ENCODE peak calls at places on chromosome 16, in nine cellular contexts. X is colonic mucosa; V is sigmoid colon; R is pancreas; I is mesendoderm; N is hepatocyte; O is adrenal gland; P is CD4-positive, alpha-beta memory T cell; T is right lobe of liver. J is an unnamed sample. For H3K36me3 and H3K27me3, the result is how much of the 10 kb centered on the place peaks cover.

GRCh38 chr16:66689282-66689681 is 7.3 kb downstream of the CMTM4 start:
- DNase-seq in X (no peak), V (no peak), R (no peak), I (no peak), N (no peak), O (no peak), P (no peak), T (no peak), J (no peak)

GRCh38 chr16:30570621-30571443 is 682 bp downstream of the ZNF688 start:
- DNase-seq in X (no peak), V (peak), R (peak), I (peak), N (peak), O (peak), P (no peak), T (no peak), J (no peak)

GRCh38 chr16:8565498-8565897 is 24.8 kb downstream of the TMEM114 start:
- DNase-seq in X (no peak), V (no peak), R (no peak), I (peak), N (no peak), O (no peak), P (no peak), T (no peak), J (no peak)

GRCh38 chr16:31484491-31485171 is 1.7 kb downstream of the SLC5A2 start:
- DNase-seq in X (peak), V (no peak), R (peak), I (peak), N (peak), O (no peak), P (no peak), T (peak), J (no peak)

GRCh38 chr16:48500981-48501380 is 109.0 kb downstream of the N4BP1 start:
- DNase-seq in X (no peak), V (no peak), R (no peak), I (no peak), N (no peak), O (no peak), P (no peak), T (no peak), J (no peak)

GRCh38 chr16:14955546-14956231 is 18.4 kb downstream of the NPIPA1 start:
- DNase-seq in X (peak), V (no peak), R (no peak), I (no peak), N (no peak), O (peak), P (no peak), T (peak), J (peak)

GRCh38 chr16:22029632-22030031 is 21.7 kb downstream of the MOSMO start:
- DNase-seq in X (no peak), V (no peak), R (no peak), I (no peak), N (no peak), O (peak), P (no peak), T (no peak), J (no peak)

GRCh38 chr16:28091706-28092105 is 28.2 kb upstream of the GSG1L start:
- DNase-seq in X (no peak), V (no peak), R (no peak), I (no peak), N (no peak), O (no peak), P (no peak), T (no peak), J (no peak)

GRCh38 chr16:50305441-50306061 is 39.2 kb downstream of the ADCY7 start:
- DNase-seq in X (no peak), V (peak), R (no peak), I (no peak), N (no peak), O (peak), P (no peak), T (no peak), J (no peak)

GRCh38 chr16:9107025-9107970 is 15.9 kb downstream of the HAPSTR1 start:
- DNase-seq in X (no peak), V (no peak), R (no peak), I (no peak), N (no peak), O (no peak), P (no peak), T (no peak), J (no peak)

GRCh38 chr16:84486551-84487235 is 17.8 kb downstream of the MEAK7 start:
- DNase-seq in X (peak), V (no peak), R (no peak), I (no peak), N (no peak), O (no peak), P (no peak), T (no peak), J (no peak)

GRCh38 chr16:82917886-82918595 is 291.3 kb downstream of the CDH13 start:
- DNase-seq in X (no peak), V (no peak), R (no peak), I (no peak), N (no peak), O (no peak), P (no peak), T (no peak), J (no peak)

GRCh38 chr16:81165411-81166097 is 69.4 kb upstream of the GCSH start:
- DNase-seq in X (no peak), V (no peak), R (no peak), I (no peak), N (no peak), O (no peak), P (no peak), T (no peak), J (no peak)

GRCh38 chr16:50265260-50265659 is 1.1 kb upstream of the ADCY7 start:
- DNase-seq in X (peak), V (peak), R (no peak), I (peak), N (peak), O (no peak), P (peak), T (peak), J (no peak)

DNA sequence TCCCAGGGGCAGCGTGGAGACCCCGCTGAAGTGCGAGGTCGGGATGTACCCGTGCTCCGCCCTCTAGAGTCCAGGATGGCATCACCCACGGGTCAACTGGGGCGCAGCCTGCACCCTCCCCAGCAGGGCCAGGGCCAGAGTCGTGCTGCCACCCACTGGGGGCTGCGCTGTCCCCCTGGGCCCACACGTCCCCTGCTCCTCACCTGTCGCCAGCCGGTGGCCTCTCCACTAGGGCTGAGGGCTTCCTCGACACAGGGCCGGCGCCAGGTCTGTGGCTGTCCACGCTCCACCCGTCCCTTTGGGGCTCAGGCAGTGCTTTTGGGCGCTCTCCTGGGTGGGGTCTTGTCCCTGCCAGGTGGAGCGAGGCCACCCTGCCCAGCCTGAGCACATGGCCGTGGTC is 11.6 kb upstream of the PRR35 start:
- DNase-seq in X (no peak), V (no peak), R (no peak), I (no peak), N (no peak), O (no peak), P (no peak), T (no peak), J (no peak)
- H3K36me3 ChIP-seq in X (under half), V (half or more), R (under half), I (under half), N (under half), O (under half), P (under half), T (under half), J (under half)

GRCh38 chr16:20411055-20411454 is 1.7 kb downstream of the ACSM5 start:
- DNase-seq in X (no peak), V (no peak), R (no peak), I (no peak), N (no peak), O (no peak), P (no peak), T (no peak), J (no peak)

GRCh38 chr16:20404637-20405036 is at the start of gene PDILT:
- DNase-seq in X (no peak), V (no peak), R (no peak), I (no peak), N (no peak), O (no peak), P (no peak), T (no peak), J (no peak)

GRCh38 chr16:20415541-20415940 is 6.2 kb downstream of the ACSM5 start:
- DNase-seq in X (no peak), V (no peak), R (no peak), I (no peak), N (no peak), O (no peak), P (no peak), T (no peak), J (no peak)

GRCh38 chr16:20410153-20410723 is 904 bp downstream of the ACSM5 start:
- DNase-seq in X (no peak), V (no peak), R (no peak), I (no peak), N (no peak), O (no peak), P (no peak), T (no peak), J (no peak)

DNA sequence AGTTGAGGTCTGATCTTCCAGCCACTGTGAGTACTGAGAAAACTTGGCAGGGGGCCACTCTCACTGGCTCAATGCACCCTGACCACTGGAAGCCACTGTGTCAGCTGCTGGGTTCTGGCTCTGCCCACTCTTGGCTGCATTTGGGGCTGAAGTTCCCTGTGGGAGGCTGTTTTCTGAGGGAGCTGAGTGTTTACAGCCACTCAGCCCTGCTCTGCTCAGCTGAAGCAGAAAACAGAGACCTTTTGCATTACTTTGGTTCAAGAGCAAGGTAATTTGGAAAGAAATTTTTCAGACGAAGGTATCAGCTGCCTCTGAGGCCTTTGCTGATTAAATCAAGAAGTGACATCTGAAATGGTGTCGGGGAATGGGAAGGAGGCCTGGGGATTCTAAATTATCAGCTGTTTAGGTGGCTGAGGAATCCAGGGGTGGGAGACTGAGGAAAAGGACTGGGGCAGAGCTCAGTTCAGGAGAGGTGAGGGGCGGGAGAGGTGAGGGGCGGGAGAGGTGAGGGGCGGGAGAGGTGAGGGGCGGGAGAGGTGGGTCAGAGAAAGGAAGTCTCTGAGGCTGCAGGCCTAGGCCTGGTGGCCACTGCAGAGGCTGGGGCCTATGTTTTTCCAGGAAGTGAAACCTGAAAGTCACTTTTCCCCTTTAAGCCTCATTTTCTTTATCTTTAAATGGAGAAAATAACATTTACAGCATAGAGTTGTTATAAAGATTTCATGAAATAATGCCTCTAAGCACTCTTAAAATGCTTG is at the start of gene ACSM5:
- DNase-seq in X (no peak), V (peak), R (peak), I (peak), N (peak), O (peak), P (no peak), T (peak), J (peak)
- H3K4me3 ChIP-seq in X (no peak), V (no peak), R (no peak), I (no peak), N (no peak), O (no peak), P (no peak), T (peak), J (no peak)

DNA sequence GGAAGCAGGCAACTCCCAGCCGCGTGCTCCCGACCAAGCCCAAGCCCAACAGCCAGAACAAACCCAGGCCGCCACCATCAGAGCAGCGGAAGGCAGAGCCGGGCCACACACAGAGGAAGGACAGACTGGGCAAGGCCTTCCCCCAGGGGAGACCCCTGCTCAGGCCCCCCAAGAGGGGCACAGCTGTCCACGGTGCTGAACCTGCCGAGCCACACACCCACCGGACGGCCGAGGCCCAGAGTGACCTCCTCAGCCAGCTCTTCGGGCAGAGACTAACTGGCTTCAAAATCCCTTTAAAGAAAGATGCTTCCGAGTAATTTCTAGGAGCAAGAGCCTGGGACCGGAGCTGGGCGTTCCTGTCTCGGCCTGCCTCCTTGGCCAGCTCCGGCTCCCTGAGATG is 14.1 kb upstream of the ZFPM1 start:
- DNase-seq in X (no peak), V (no peak), R (no peak), I (no peak), N (no peak), O (no peak), P (no peak), T (no peak), J (no peak)
- H3K27me3 ChIP-seq in X (under half), V (under half), R (under half), I (under half), N (under half), O (under half), P (under half), T (under half), J (half or more)

DNA sequence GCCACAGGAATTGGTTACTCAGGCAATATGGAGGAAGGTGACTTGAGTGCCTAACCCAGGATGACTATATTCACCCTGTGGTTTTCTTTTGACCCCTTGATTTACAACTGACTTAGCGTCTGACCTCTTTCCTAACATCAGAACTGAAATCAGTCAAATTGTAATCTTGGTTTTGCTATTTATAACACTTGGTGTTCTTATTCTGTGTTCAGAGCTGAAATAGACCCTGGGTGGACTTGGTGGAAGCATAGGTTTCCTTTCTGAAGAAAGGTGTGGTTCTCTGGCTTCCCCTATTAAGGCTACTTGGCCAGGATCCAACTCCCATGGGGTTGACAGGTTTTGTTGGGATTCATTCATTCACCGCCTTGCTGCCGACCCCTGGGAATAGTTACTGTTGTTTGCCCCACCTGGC is 80.8 kb downstream of the CLEC16A start:
- DNase-seq in X (no peak), V (no peak), R (no peak), I (no peak), N (no peak), O (no peak), P (no peak), T (no peak), J (no peak)
- H3K36me3 ChIP-seq in X (under half), V (half or more), R (under half), I (under half), N (under half), O (under half), P (under half), T (under half), J (half or more)

GRCh38 chr16:85707528-85708095 is 18.9 kb upstream of the GINS2 start:
- DNase-seq in X (no peak), V (no peak), R (no peak), I (no peak), N (no peak), O (no peak), P (no peak), T (no peak), J (no peak)

GRCh38 chr16:85712841-85713240 is 24.1 kb upstream of the GINS2 start:
- DNase-seq in X (no peak), V (no peak), R (no peak), I (peak), N (no peak), O (no peak), P (no peak), T (no peak), J (no peak)

GRCh38 chr16:85708338-85708737 is 19.6 kb upstream of the GINS2 start:
- DNase-seq in X (no peak), V (no peak), R (no peak), I (no peak), N (no peak), O (no peak), P (no peak), T (no peak), J (no peak)

GRCh38 chr16:85711982-85712587 is 23.3 kb upstream of the GINS2 start:
- DNase-seq in X (no peak), V (no peak), R (no peak), I (no peak), N (no peak), O (no peak), P (no peak), T (no peak), J (no peak)

GRCh38 chr16:85709766-85710423 is 21.1 kb upstream of the GINS2 start:
- DNase-seq in X (no peak), V (no peak), R (no peak), I (no peak), N (no peak), O (no peak), P (no peak), T (no peak), J (no peak)
- H3K4me3 ChIP-seq in X (no peak), V (no peak), R (no peak), I (no peak), N (no peak), O (no peak), P (no peak), T (no peak), J (no peak)

GRCh38 chr16:87956169-87956770 is 5.0 kb downstream of the BANP start:
- DNase-seq in X (peak), V (no peak), R (no peak), I (peak), N (peak), O (no peak), P (peak), T (no peak), J (peak)

GRCh38 chr16:87955302-87956168 is 4.3 kb downstream of the BANP start:
- DNase-seq in X (no peak), V (no peak), R (no peak), I (no peak), N (no peak), O (no peak), P (no peak), T (no peak), J (no peak)

GRCh38 chr16:87954361-87954760 is 3.1 kb downstream of the BANP start:
- DNase-seq in X (no peak), V (no peak), R (no peak), I (no peak), N (no peak), O (peak), P (no peak), T (no peak), J (no peak)

GRCh38 chr16:87953308-87954208 is 2.3 kb downstream of the BANP start:
- DNase-seq in X (no peak), V (no peak), R (no peak), I (no peak), N (no peak), O (no peak), P (no peak), T (no peak), J (no peak)

DNA sequence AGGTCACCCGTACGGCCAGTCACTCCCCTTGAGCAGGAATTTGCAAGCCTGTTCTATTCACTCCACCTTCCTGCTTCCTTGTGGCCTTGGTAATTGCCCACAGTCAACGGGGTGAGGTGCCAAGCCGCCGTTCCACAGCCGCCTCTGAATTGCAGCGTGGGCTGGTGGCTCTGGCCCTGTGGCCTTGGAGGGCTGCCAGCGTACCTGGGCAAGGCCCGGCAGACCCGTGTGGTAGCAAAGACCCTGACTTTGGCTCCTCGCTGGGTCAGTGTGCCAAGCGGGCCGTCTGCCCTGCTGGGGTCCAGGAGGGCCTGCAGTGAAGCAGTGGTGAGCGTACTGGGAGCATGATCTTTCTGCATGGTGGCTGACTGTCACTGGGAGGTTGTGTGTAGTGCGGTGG is 3.6 kb downstream of the BANP start:
- DNase-seq in X (no peak), V (no peak), R (peak), I (no peak), N (no peak), O (peak), P (no peak), T (no peak), J (no peak)
- H3K27me3 ChIP-seq in X (under half), V (under half), R (under half), I (under half), N (under half), O (under half), P (under half), T (under half), J (under half)

GRCh38 chr16:4859900-4860255 is 12.6 kb downstream of the UBN1 start:
- DNase-seq in X (no peak), V (no peak), R (no peak), I (no peak), N (no peak), O (peak), P (no peak), T (peak), J (no peak)
- H3K36me3 ChIP-seq in X (under half), V (half or more), R (under half), I (under half), N (under half), O (half or more), P (half or more), T (half or more), J (half or more)